ENCODE peak calls at places on chromosomes 5 and 9, in eight cellular contexts. E, T, N, W, I, D, J and A are unnamed samples.

GRCh38 chr5:97165726-97166125 is 17.3 kb downstream of the RIOK2 start:
- DNase-seq in I (no peak), W (no peak), D (no peak), E (no peak), N (peak; percentile 40), T (no peak), J (peak; percentile 77), A (no peak)

GRCh38 chr9:124037790-124038189 is 26.2 kb downstream of the LHX2 start:
- DNase-seq in I (peak; percentile 38), J (no peak), T (no peak), W (no peak), N (no peak), E (no peak), D (no peak), A (no peak)

GRCh38 chr9:127897194-127897692 is 2.2 kb downstream of the ST6GALNAC6 start:
- DNase-seq in I (no peak), J (peak; percentile 73), D (peak; percentile 83), T (peak; percentile 88), E (peak; percentile 76), W (no peak), N (peak; percentile 91), A (peak; percentile 51)

GRCh38 chr5:132641241-132641723 is 16.7 kb upstream of the IL13 start:
- DNase-seq in T (no peak), J (no peak), D (no peak), W (no peak), E (no peak), I (no peak), N (no peak), A (peak; percentile 37)

GRCh38 chr5:175653763-175654162 is 4.1 kb upstream of the HRH2 start:
- DNase-seq in J (no peak), I (no peak), N (no peak), E (no peak), W (no peak), D (no peak), T (no peak), A (no peak)

GRCh38 chr9:136789523-136789937 is 1.6 kb upstream of the TMEM141 start:
- DNase-seq in I (no peak), N (no peak), J (no peak), T (no peak), E (no peak), D (no peak), W (no peak), A (no peak)

GRCh38 chr9:123291736-123292135 is 23.4 kb upstream of the STRBP start:
- DNase-seq in I (no peak), D (no peak), J (no peak), W (no peak), E (no peak), T (no peak), N (no peak), A (no peak)

GRCh38 chr5:32173394-32174010 is 617 bp downstream of the GOLPH3 start:
- DNase-seq in N (peak; percentile 79), E (peak; percentile 47), D (peak; percentile 77), J (peak; percentile 71), T (peak; percentile 40), I (no peak), W (no peak), A (peak; percentile 54)

DNA sequence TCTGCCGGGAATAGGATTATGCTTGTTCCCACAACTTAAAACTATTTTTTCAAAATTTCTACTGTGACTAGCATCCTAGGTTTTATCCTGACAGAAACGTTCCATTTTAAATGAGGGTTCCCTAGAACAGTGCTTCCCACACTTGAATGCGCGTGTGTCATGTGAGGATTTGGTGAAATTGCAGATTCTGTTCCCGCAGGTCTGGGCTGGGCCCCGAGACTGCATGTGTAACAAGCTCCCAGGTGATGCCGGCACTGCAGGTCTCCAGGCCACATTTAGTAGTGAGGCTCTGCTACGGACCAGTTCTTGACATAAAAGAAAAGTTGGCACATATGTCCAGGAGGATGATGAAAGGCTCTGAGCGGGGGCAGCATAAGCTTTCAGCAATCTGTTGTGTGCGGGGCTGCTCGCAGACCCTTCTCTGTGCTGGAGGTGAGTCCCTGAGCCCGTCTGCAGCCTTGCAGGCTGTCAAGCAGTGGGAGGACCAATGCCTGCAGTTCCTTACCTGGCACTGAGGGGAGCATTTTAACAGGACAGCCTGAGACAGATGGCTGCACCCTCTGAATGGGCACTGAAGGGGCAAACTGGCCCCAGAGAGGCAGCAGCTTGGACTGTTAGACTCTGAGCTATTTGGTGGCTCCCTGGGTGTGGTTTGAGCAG is 24.5 kb downstream of the IQGAP2 start:
- DNase-seq in D (no peak), E (no peak), J (no peak), W (no peak), I (no peak), N (no peak), T (no peak), A (no peak)
- TF ChIP-seq CTCF in D (no peak), E (no peak), J (no peak), W (no peak), I (no peak), N (no peak), T (no peak), A (no peak)

GRCh38 chr9:77021928-77022782 is 2.7 kb downstream of the FOXB2 start:
- DNase-seq in T (no peak), I (no peak), J (no peak), D (no peak), N (no peak), E (no peak), W (no peak), A (no peak)
- H3K4me3 ChIP-seq in T (no peak overlapping the region), I (no peak overlapping the region), J (no peak overlapping the region), D (no peak overlapping the region), N (no peak overlapping the region), E (no peak overlapping the region), W (peak overlapping the region; percentile 19), A (no peak overlapping the region)

GRCh38 chr5:556909-557441 is 32.7 kb upstream of the SLC9A3 start:
- DNase-seq in W (no peak), T (no peak), E (no peak), N (peak; percentile 69), I (no peak), D (no peak), J (peak; percentile 59), A (no peak)

GRCh38 chr5:558871-559503 is 34.7 kb upstream of the SLC9A3 start:
- DNase-seq in N (no peak), T (no peak), D (no peak), E (no peak), I (no peak), W (no peak), J (no peak), A (no peak)

GRCh38 chr5:561408-561807 is 37.2 kb upstream of the SLC9A3 start:
- DNase-seq in I (no peak), D (no peak), J (no peak), W (no peak), N (no peak), E (peak; percentile 25), T (peak; percentile 9), A (no peak)

GRCh38 chr5:560792-561166 is 36.5 kb upstream of the SLC9A3 start:
- DNase-seq in T (peak; percentile 1), E (no peak), J (no peak), D (no peak), N (no peak), I (no peak), W (no peak), A (no peak)

GRCh38 chr5:558326-558725 is 34.1 kb upstream of the SLC9A3 start:
- DNase-seq in D (no peak), I (no peak), E (no peak), W (no peak), T (peak; percentile 2), J (no peak), N (no peak), A (no peak)
- H3K27me3 ChIP-seq in D (peaks cover 22% of the 10 kb centered on the region), I (no peaks in the 10 kb centered on the region), E (peaks cover 7% of the 10 kb centered on the region), W (no peaks in the 10 kb centered on the region), T (peaks cover 17% of the 10 kb centered on the region), J (no peaks in the 10 kb centered on the region), N (no peaks in the 10 kb centered on the region), A (no peaks in the 10 kb centered on the region)

GRCh38 chr5:12312343-12312742 is 408.1 kb upstream of the CTNND2 start:
- DNase-seq in N (no peak), I (no peak), D (no peak), J (no peak), T (no peak), W (no peak), E (no peak), A (no peak)
- TF ChIP-seq CTCF in N (no peak), I (no peak), D (no peak), J (no peak), T (no peak), W (no peak), E (no peak), A (no peak)

GRCh38 chr5:43007246-43007910 is 32.7 kb downstream of the ANXA2R start:
- DNase-seq in E (peak; percentile 67), I (no peak), T (peak; percentile 85), W (peak; percentile 21), N (peak; percentile 93), J (peak; percentile 90), D (peak; percentile 86), A (peak; percentile 88)
- H3K4me3 ChIP-seq in E (peak overlapping the region; percentile 55), I (no peak overlapping the region), T (peak overlapping the region; percentile 88), W (peak overlapping the region; percentile 70), N (peak overlapping the region; percentile 33), J (peak overlapping the region; percentile 55), D (peak overlapping the region; percentile 60), A (peak overlapping the region; percentile 71)

GRCh38 chr5:173222466-173222865 is 12.5 kb downstream of the NKX2-5 start:
- DNase-seq in N (no peak), E (no peak), W (no peak), I (no peak), T (no peak), D (no peak), J (no peak), A (no peak)
- H3K27me3 ChIP-seq in N (peaks cover 56% of the 10 kb centered on the region), E (peaks cover 7% of the 10 kb centered on the region), W (no peaks in the 10 kb centered on the region), I (no peaks in the 10 kb centered on the region), T (peaks cover 32% of the 10 kb centered on the region), D (peaks cover 25% of the 10 kb centered on the region), J (peaks cover 5% of the 10 kb centered on the region), A (no peaks in the 10 kb centered on the region)

GRCh38 chr5:174459832-174460448 is 264.4 kb upstream of the MSX2 start:
- DNase-seq in I (no peak), W (no peak), D (no peak), E (no peak), J (no peak), N (no peak), T (no peak), A (no peak)

GRCh38 chr5:174459071-174459702 is 265.2 kb upstream of the MSX2 start:
- DNase-seq in N (no peak), T (no peak), I (no peak), E (no peak), D (no peak), W (no peak), J (no peak), A (no peak)

GRCh38 chr5:174462128-174462527 is 262.3 kb upstream of the MSX2 start:
- DNase-seq in I (no peak), T (no peak), D (no peak), N (no peak), J (no peak), W (no peak), E (no peak), A (no peak)

DNA sequence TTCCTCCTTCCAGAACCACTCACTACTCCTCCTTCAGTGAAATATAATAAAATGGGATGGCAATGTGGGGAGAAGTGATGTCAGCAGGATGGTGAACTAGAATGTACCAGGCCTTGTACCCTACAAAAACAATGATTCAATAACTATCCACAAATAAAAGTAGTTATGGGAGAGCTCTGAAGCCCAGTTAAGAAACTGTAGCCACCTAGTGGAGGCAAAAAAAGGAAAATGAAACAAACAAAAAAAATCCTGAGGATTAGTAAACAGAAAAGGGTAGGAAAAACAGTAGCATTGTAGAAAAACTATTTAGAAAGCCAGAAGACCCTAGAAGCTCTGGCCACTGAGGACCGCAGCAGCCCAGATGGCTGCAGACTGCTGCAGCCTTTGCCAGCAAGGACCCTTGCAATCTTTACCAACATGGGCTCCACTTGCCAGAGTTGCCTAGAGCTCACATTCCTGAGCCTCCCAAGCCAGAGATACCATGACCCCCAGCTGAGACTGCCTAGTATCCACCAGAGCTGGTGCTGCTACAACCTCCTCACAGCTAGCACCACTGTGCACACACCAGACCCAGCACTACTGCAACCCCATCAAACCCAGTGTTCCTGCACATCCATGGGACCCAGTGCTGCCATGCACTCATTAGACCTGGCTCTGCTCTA is 259.7 kb upstream of the MSX2 start:
- DNase-seq in J (no peak), W (no peak), E (no peak), D (no peak), T (no peak), N (no peak), I (no peak), A (no peak)
- TF ChIP-seq CTCF in J (no peak), W (no peak), E (no peak), D (no peak), T (peak; percentile 45), N (peak; percentile 33), I (peak; percentile 49), A (no peak)